ENCODE peak calls at places on chromosome 22, in ten cellular contexts. E, K, O, I, R, G, L, H, S and N are unnamed samples.

GRCh38 chr22:24416095-24416494 is 11.3 kb upstream of the ADORA2A start:
- DNase-seq in E (no peak), K (no peak), O (peak), I (no peak), R (no peak), G (peak), L (no peak), H (no peak), S (no peak), N (no peak)

GRCh38 chr22:27273386-27273785 is 528.2 kb downstream of the MN1 start:
- DNase-seq in E (no peak), K (no peak), O (no peak), I (no peak), R (no peak), G (no peak), L (no peak), H (no peak), S (peak), N (no peak)

GRCh38 chr22:20741634-20742581 is 32.0 kb upstream of the SERPIND1 start:
- DNase-seq in E (peak), K (no peak), O (peak), I (no peak), R (peak), G (peak), L (no peak), H (no peak), S (no peak), N (no peak)

GRCh38 chr22:46845281-46846153 is 83.1 kb downstream of the TBC1D22A start:
- DNase-seq in E (no peak), K (no peak), O (peak), I (no peak), R (peak), G (peak), L (peak), H (peak), S (no peak), N (no peak)

GRCh38 chr22:25067851-25068421 is 115.4 kb downstream of the KIAA1671 start:
- DNase-seq in E (peak), K (peak), O (no peak), I (no peak), R (no peak), G (no peak), L (no peak), H (no peak), S (peak), N (peak)

GRCh38 chr22:18145676-18146388 is 4.1 kb upstream of the USP18 start:
- DNase-seq in E (no peak), K (no peak), O (no peak), I (no peak), R (no peak), G (no peak), L (no peak), H (no peak), S (no peak), N (no peak)

GRCh38 chr22:42270178-42270511 is 308 bp downstream of the TCF20 start:
- DNase-seq in E (no peak), K (no peak), O (no peak), I (no peak), R (no peak), G (no peak), L (no peak), H (no peak), S (no peak), N (no peak)

GRCh38 chr22:44031111-44031963 is 7.2 kb downstream of the PARVB start:
- DNase-seq in E (no peak), K (no peak), O (no peak), I (no peak), R (no peak), G (no peak), L (no peak), H (no peak), S (no peak), N (no peak)

GRCh38 chr22:22392131-22392530 is 116.4 kb downstream of the ZNF280B start:
- DNase-seq in E (no peak), K (no peak), O (no peak), I (no peak), R (no peak), G (no peak), L (peak), H (no peak), S (no peak), N (no peak)